ENCODE peak calls at places on chromosomes 11 and 22, in eight cellular contexts. One of them, this sample, is unnamed.

GRCh38 chr11:100769165-100769564 is 82.1 kb downstream of the ARHGAP42 start:
- DNase-seq in fibroblast of lung: peak; percentile 9
- DNase-seq in amniotic epithelial cell: peak; percentile 56
- DNase-seq in adrenal gland: no peak
- DNase-seq in H7: no peak
- DNase-seq in HTR-8/SVneo: no peak
- DNase-seq in NCI-H2081: no peak
- DNase-seq in stimulated activated CD4-positive, alpha-beta T cell treated with anti-CD3 and anti-CD28 coated beads, Interleukin-15, amount 100 ng/mL, for 24 hours: no peak
- DNase-seq in this sample: no peak

GRCh38 chr11:22244986-22245592 is 52.2 kb downstream of the ANO5 start:
- DNase-seq in amniotic epithelial cell: peak; percentile 22
- DNase-seq in H7: peak; percentile 8
- DNase-seq in adrenal gland: peak; percentile 19
- DNase-seq in HTR-8/SVneo: peak; percentile 19
- DNase-seq in fibroblast of lung: peak; percentile 29
- DNase-seq in stimulated activated CD4-positive, alpha-beta T cell treated with anti-CD3 and anti-CD28 coated beads, Interleukin-15, amount 100 ng/mL, for 24 hours: peak; percentile 17
- DNase-seq in NCI-H2081: peak; percentile 51
- DNase-seq in this sample: peak; percentile 40

GRCh38 chr11:61619827-61620226 is 39.0 kb upstream of the SYT7 start:
- DNase-seq in stimulated activated CD4-positive, alpha-beta T cell treated with anti-CD3 and anti-CD28 coated beads, Interleukin-15, amount 100 ng/mL, for 24 hours: no peak
- DNase-seq in amniotic epithelial cell: no peak
- DNase-seq in NCI-H2081: no peak
- DNase-seq in HTR-8/SVneo: no peak
- DNase-seq in fibroblast of lung: no peak
- DNase-seq in adrenal gland: no peak
- DNase-seq in H7: no peak
- DNase-seq in this sample: no peak

GRCh38 chr11:13210424-13210823 is 67.2 kb upstream of the BMAL1 start:
- DNase-seq in H7: peak; percentile 63
- DNase-seq in NCI-H2081: peak; percentile 71
- DNase-seq in amniotic epithelial cell: peak; percentile 73
- DNase-seq in stimulated activated CD4-positive, alpha-beta T cell treated with anti-CD3 and anti-CD28 coated beads, Interleukin-15, amount 100 ng/mL, for 24 hours: peak; percentile 37
- DNase-seq in fibroblast of lung: peak; percentile 75
- DNase-seq in adrenal gland: peak; percentile 72
- DNase-seq in HTR-8/SVneo: peak; percentile 52
- DNase-seq in this sample: peak; percentile 59

GRCh38 chr22:23888615-23889401 is 5.4 kb upstream of the MIF start:
- DNase-seq in stimulated activated CD4-positive, alpha-beta T cell treated with anti-CD3 and anti-CD28 coated beads, Interleukin-15, amount 100 ng/mL, for 24 hours: no peak
- DNase-seq in amniotic epithelial cell: peak; percentile 48
- DNase-seq in HTR-8/SVneo: no peak
- DNase-seq in H7: peak; percentile 77
- DNase-seq in NCI-H2081: no peak
- DNase-seq in fibroblast of lung: peak; percentile 14
- DNase-seq in adrenal gland: no peak
- DNase-seq in this sample: no peak

GRCh38 chr22:29872145-29872893 is 10.7 kb upstream of the MTMR3 start:
- DNase-seq in adrenal gland: no peak
- DNase-seq in stimulated activated CD4-positive, alpha-beta T cell treated with anti-CD3 and anti-CD28 coated beads, Interleukin-15, amount 100 ng/mL, for 24 hours: no peak
- DNase-seq in HTR-8/SVneo: no peak
- DNase-seq in H7: peak; percentile 28
- DNase-seq in NCI-H2081: peak; percentile 0
- DNase-seq in fibroblast of lung: no peak
- DNase-seq in amniotic epithelial cell: no peak
- DNase-seq in this sample: no peak

GRCh38 chr11:72411623-72412532 is 22.5 kb downstream of the CLPB start:
- DNase-seq in stimulated activated CD4-positive, alpha-beta T cell treated with anti-CD3 and anti-CD28 coated beads, Interleukin-15, amount 100 ng/mL, for 24 hours: no peak
- DNase-seq in H7: no peak
- DNase-seq in NCI-H2081: peak; percentile 72
- DNase-seq in amniotic epithelial cell: no peak
- DNase-seq in HTR-8/SVneo: no peak
- DNase-seq in adrenal gland: peak; percentile 44
- DNase-seq in fibroblast of lung: peak; percentile 19
- DNase-seq in this sample: peak; percentile 98

GRCh38 chr11:63508745-63509144 is 2.9 kb downstream of the LGALS12 start:
- DNase-seq in adrenal gland: no peak
- DNase-seq in stimulated activated CD4-positive, alpha-beta T cell treated with anti-CD3 and anti-CD28 coated beads, Interleukin-15, amount 100 ng/mL, for 24 hours: no peak
- DNase-seq in fibroblast of lung: no peak
- DNase-seq in NCI-H2081: no peak
- DNase-seq in H7: peak; percentile 9
- DNase-seq in HTR-8/SVneo: no peak
- DNase-seq in amniotic epithelial cell: no peak
- DNase-seq in this sample: no peak

GRCh38 chr11:38446336-38446735 is 1848.3 kb upstream of the RAG2 start:
- DNase-seq in adrenal gland: no peak
- DNase-seq in fibroblast of lung: peak; percentile 92
- DNase-seq in stimulated activated CD4-positive, alpha-beta T cell treated with anti-CD3 and anti-CD28 coated beads, Interleukin-15, amount 100 ng/mL, for 24 hours: no peak
- DNase-seq in H7: no peak
- DNase-seq in HTR-8/SVneo: peak; percentile 8
- DNase-seq in amniotic epithelial cell: no peak
- DNase-seq in NCI-H2081: no peak
- DNase-seq in this sample: no peak

GRCh38 chr11:6928916-6929315 is 2.7 kb downstream of the ZNF215 start:
- DNase-seq in amniotic epithelial cell: no peak
- DNase-seq in adrenal gland: no peak
- DNase-seq in NCI-H2081: no peak
- DNase-seq in fibroblast of lung: no peak
- DNase-seq in HTR-8/SVneo: no peak
- DNase-seq in H7: no peak
- DNase-seq in stimulated activated CD4-positive, alpha-beta T cell treated with anti-CD3 and anti-CD28 coated beads, Interleukin-15, amount 100 ng/mL, for 24 hours: no peak
- DNase-seq in this sample: no peak

GRCh38 chr22:46758867-46759290 is 3.6 kb upstream of the TBC1D22A start:
- DNase-seq in amniotic epithelial cell: peak; percentile 77
- DNase-seq in H7: peak; percentile 80
- DNase-seq in stimulated activated CD4-positive, alpha-beta T cell treated with anti-CD3 and anti-CD28 coated beads, Interleukin-15, amount 100 ng/mL, for 24 hours: peak; percentile 64
- DNase-seq in HTR-8/SVneo: peak; percentile 29
- DNase-seq in NCI-H2081: peak; percentile 38
- DNase-seq in adrenal gland: no peak
- DNase-seq in fibroblast of lung: peak; percentile 58
- DNase-seq in this sample: no peak

GRCh38 chr22:17237031-17237668 is 17.9 kb upstream of the ADA2 start:
- DNase-seq in H7: no peak
- DNase-seq in HTR-8/SVneo: peak; percentile 20
- DNase-seq in NCI-H2081: no peak
- DNase-seq in adrenal gland: no peak
- DNase-seq in stimulated activated CD4-positive, alpha-beta T cell treated with anti-CD3 and anti-CD28 coated beads, Interleukin-15, amount 100 ng/mL, for 24 hours: no peak
- DNase-seq in amniotic epithelial cell: no peak
- DNase-seq in fibroblast of lung: no peak
- DNase-seq in this sample: no peak

GRCh38 chr11:102476812-102477211 is 24.2 kb upstream of the TMEM123 start:
- DNase-seq in NCI-H2081: peak; percentile 70
- DNase-seq in fibroblast of lung: no peak
- DNase-seq in HTR-8/SVneo: peak; percentile 60
- DNase-seq in adrenal gland: no peak
- DNase-seq in stimulated activated CD4-positive, alpha-beta T cell treated with anti-CD3 and anti-CD28 coated beads, Interleukin-15, amount 100 ng/mL, for 24 hours: peak; percentile 44
- DNase-seq in H7: no peak
- DNase-seq in amniotic epithelial cell: peak; percentile 15
- DNase-seq in this sample: no peak

GRCh38 chr11:73246303-73246702 is 25.8 kb upstream of the P2RY6 start:
- DNase-seq in adrenal gland: no peak
- DNase-seq in HTR-8/SVneo: no peak
- DNase-seq in fibroblast of lung: no peak
- DNase-seq in NCI-H2081: no peak
- DNase-seq in stimulated activated CD4-positive, alpha-beta T cell treated with anti-CD3 and anti-CD28 coated beads, Interleukin-15, amount 100 ng/mL, for 24 hours: no peak
- DNase-seq in H7: no peak
- DNase-seq in amniotic epithelial cell: no peak
- DNase-seq in this sample: no peak

GRCh38 chr11:88402192-88402715 is 64.7 kb upstream of the CTSC start:
- DNase-seq in H7: no peak
- DNase-seq in amniotic epithelial cell: peak; percentile 79
- DNase-seq in fibroblast of lung: peak; percentile 91
- DNase-seq in NCI-H2081: no peak
- DNase-seq in stimulated activated CD4-positive, alpha-beta T cell treated with anti-CD3 and anti-CD28 coated beads, Interleukin-15, amount 100 ng/mL, for 24 hours: no peak
- DNase-seq in HTR-8/SVneo: no peak
- DNase-seq in adrenal gland: no peak
- DNase-seq in this sample: no peak

GRCh38 chr22:37657590-37658132 is 862 bp upstream of the PDXP start:
- DNase-seq in adrenal gland: no peak
- DNase-seq in H7: peak; percentile 77
- DNase-seq in HTR-8/SVneo: no peak
- DNase-seq in amniotic epithelial cell: no peak
- DNase-seq in NCI-H2081: no peak
- DNase-seq in fibroblast of lung: no peak
- DNase-seq in stimulated activated CD4-positive, alpha-beta T cell treated with anti-CD3 and anti-CD28 coated beads, Interleukin-15, amount 100 ng/mL, for 24 hours: no peak
- DNase-seq in this sample: no peak

GRCh38 chr11:17570034-17570433 is 23.0 kb downstream of the OTOG start:
- DNase-seq in HTR-8/SVneo: no peak
- DNase-seq in amniotic epithelial cell: no peak
- DNase-seq in NCI-H2081: no peak
- DNase-seq in adrenal gland: no peak
- DNase-seq in stimulated activated CD4-positive, alpha-beta T cell treated with anti-CD3 and anti-CD28 coated beads, Interleukin-15, amount 100 ng/mL, for 24 hours: no peak
- DNase-seq in H7: no peak
- DNase-seq in fibroblast of lung: no peak
- DNase-seq in this sample: no peak

GRCh38 chr11:63660972-63661371 is 10.2 kb downstream of the ATL3 start:
- DNase-seq in adrenal gland: no peak
- DNase-seq in amniotic epithelial cell: no peak
- DNase-seq in fibroblast of lung: no peak
- DNase-seq in HTR-8/SVneo: no peak
- DNase-seq in stimulated activated CD4-positive, alpha-beta T cell treated with anti-CD3 and anti-CD28 coated beads, Interleukin-15, amount 100 ng/mL, for 24 hours: no peak
- DNase-seq in H7: no peak
- DNase-seq in NCI-H2081: no peak
- DNase-seq in this sample: no peak

GRCh38 chr11:20089357-20089756 is 70.9 kb downstream of the DBX1 start:
- DNase-seq in H7: no peak
- DNase-seq in fibroblast of lung: peak; percentile 35
- DNase-seq in NCI-H2081: no peak
- DNase-seq in stimulated activated CD4-positive, alpha-beta T cell treated with anti-CD3 and anti-CD28 coated beads, Interleukin-15, amount 100 ng/mL, for 24 hours: no peak
- DNase-seq in HTR-8/SVneo: no peak
- DNase-seq in amniotic epithelial cell: no peak
- DNase-seq in adrenal gland: no peak
- DNase-seq in this sample: no peak

GRCh38 chr11:111604392-111605009 is 2.3 kb downstream of the SIK2 start:
- DNase-seq in HTR-8/SVneo: peak; percentile 72
- DNase-seq in adrenal gland: no peak
- DNase-seq in stimulated activated CD4-positive, alpha-beta T cell treated with anti-CD3 and anti-CD28 coated beads, Interleukin-15, amount 100 ng/mL, for 24 hours: no peak
- DNase-seq in NCI-H2081: peak; percentile 65
- DNase-seq in H7: peak; percentile 51
- DNase-seq in fibroblast of lung: peak; percentile 33
- DNase-seq in amniotic epithelial cell: peak; percentile 46
- DNase-seq in this sample: no peak